ENCODE peak calls at places on chromosomes 11 and 22, in four cellular contexts. A is cardiac fibroblast, U is adrenal gland, C is fibroblast of lung. J is an unnamed sample.
A peak's percentile ranks its signal among the peaks of the same experiment; 100 is the strongest.

GRCh38 chr22:44497218-44497903 is 672 bp downstream of the RTL6 start:
- DNase-seq in A (peak; percentile 42), U (peak; percentile 84), C (peak; percentile 70), J (peak; percentile 29)

GRCh38 chr11:68445531-68446035 is 15.0 kb upstream of the PPP6R3 start:
- DNase-seq in A (no peak), U (no peak), C (no peak), J (no peak)

GRCh38 chr22:49177666-49178065 is 650.0 kb downstream of the BRD1 start:
- DNase-seq in A (no peak), U (no peak), C (no peak), J (no peak)

GRCh38 chr11:11077898-11078297 is 220.0 kb upstream of the ZBED5 start:
- DNase-seq in A (no peak), U (no peak), C (no peak), J (no peak)

GRCh38 chr11:106391771-106392412 is 314.4 kb downstream of the AASDHPPT start:
- DNase-seq in A (peak; percentile 78), U (no peak), C (peak; percentile 76), J (peak; percentile 79)

GRCh38 chr11:72609045-72609444 is 65.2 kb downstream of the PDE2A start:
- DNase-seq in A (peak; percentile 60), U (no peak), C (peak; percentile 34), J (no peak)

GRCh38 chr11:22792497-22792896 is 37.1 kb downstream of the SVIP start:
- DNase-seq in A (peak; percentile 77), U (no peak), C (peak; percentile 45), J (peak; percentile 62)

GRCh38 chr11:118677977-118678376 is 1.5 kb downstream of the TREH start:
- DNase-seq in A (no peak), U (no peak), C (no peak), J (no peak)

GRCh38 chr22:44846726-44847275 is 94.4 kb downstream of the ARHGAP8 start:
- DNase-seq in A (no peak), U (no peak), C (no peak), J (no peak)

GRCh38 chr11:74470526-74470925 is 3.2 kb upstream of the KCNE3 start:
- DNase-seq in A (no peak), U (no peak), C (no peak), J (no peak)

GRCh38 chr11:799641-800316 is 1.7 kb upstream of the SLC25A22 start:
- DNase-seq in A (no peak), U (no peak), C (no peak), J (no peak)

GRCh38 chr22:22752556-22753477 is 108.4 kb downstream of the GGTLC2 start:
- DNase-seq in A (peak; percentile 75), U (peak; percentile 72), C (peak; percentile 88), J (no peak)

GRCh38 chr11:47430524-47430923 is 4.3 kb upstream of the PSMC3 start:
- DNase-seq in A (no peak), U (no peak), C (no peak), J (no peak)

GRCh38 chr22:48238018-48238915 is 1475.8 kb downstream of the TBC1D22A start:
- DNase-seq in A (no peak), U (no peak), C (no peak), J (no peak)

GRCh38 chr11:74450318-74450717 is 17.0 kb downstream of the KCNE3 start:
- DNase-seq in A (no peak), U (no peak), C (no peak), J (no peak)

GRCh38 chr22:42872821-42873220 is 15.7 kb upstream of the ARFGAP3 start:
- DNase-seq in A (no peak), U (no peak), C (no peak), J (peak; percentile 35)

GRCh38 chr11:121723261-121723741 is 270.5 kb upstream of the SORL1-AS1 start:
- DNase-seq in A (peak; percentile 89), U (no peak), C (peak; percentile 67), J (peak; percentile 71)

GRCh38 chr11:72350752-72351151 is 83.6 kb downstream of the CLPB start:
- DNase-seq in A (no peak), U (no peak), C (peak; percentile 39), J (no peak)

GRCh38 chr11:35098850-35099249 is 40.1 kb upstream of the CD44 start:
- DNase-seq in A (no peak), U (no peak), C (no peak), J (no peak)

GRCh38 chr11:72962084-72962483 is 147.9 kb downstream of the ATG16L2 start:
- DNase-seq in A (peak; percentile 67), U (no peak), C (peak; percentile 85), J (peak; percentile 37)

GRCh38 chr22:23137905-23138520 is 3.8 kb downstream of the RSPH14 start:
- DNase-seq in A (no peak), U (peak; percentile 15), C (no peak), J (peak; percentile 13)

GRCh38 chr22:28013611-28014010 is 94.6 kb upstream of the PITPNB start:
- DNase-seq in A (no peak), U (no peak), C (no peak), J (no peak)

GRCh38 chr11:118889796-118890195 is 6.1 kb downstream of the CXCR5 start:
- DNase-seq in A (peak; percentile 67), U (peak; percentile 96), C (no peak), J (peak; percentile 24)

GRCh38 chr22:41770715-41771452 is 29.6 kb upstream of the CCDC134 start:
- DNase-seq in A (no peak), U (no peak), C (no peak), J (no peak)

GRCh38 chr11:83639995-83640758 is 354.0 kb upstream of the CCDC90B start:
- DNase-seq in A (no peak), U (no peak), C (no peak), J (no peak)

GRCh38 chr11:128804481-128804880 is 62.6 kb downstream of the KCNJ1 start:
- DNase-seq in A (peak; percentile 27), U (no peak), C (no peak), J (peak; percentile 44)

GRCh38 chr22:46008836-46009596 is 32.1 kb upstream of the WNT7B start:
- DNase-seq in A (no peak), U (no peak), C (no peak), J (no peak)

GRCh38 chr22:46007003-46007847 is 30.3 kb upstream of the WNT7B start:
- DNase-seq in A (peak; percentile 85), U (peak; percentile 79), C (peak; percentile 64), J (peak; percentile 72)

GRCh38 chr22:46009730-46010129 is 32.8 kb upstream of the WNT7B start:
- DNase-seq in A (no peak), U (no peak), C (no peak), J (no peak)

GRCh38 chr22:46007848-46008261 is 30.9 kb upstream of the WNT7B start:
- DNase-seq in A (peak; percentile 97), U (no peak), C (peak; percentile 90), J (peak; percentile 92)

GRCh38 chr22:46008291-46008690 is 31.3 kb upstream of the WNT7B start:
- DNase-seq in A (peak; percentile 44), U (no peak), C (peak; percentile 23), J (no peak)
- TF ChIP-seq CTCF in A (no peak), U (no peak), C (no peak), J (no peak)

GRCh38 chr11:111736191-111736590 is 30.0 kb downstream of the PPP2R1B start:
- DNase-seq in A (peak; percentile 76), U (no peak), C (peak; percentile 75), J (no peak)

GRCh38 chr11:111733655-111734088 is 32.5 kb downstream of the PPP2R1B start:
- DNase-seq in A (no peak), U (peak; percentile 51), C (no peak), J (peak; percentile 6)

GRCh38 chr11:111736621-111737055 is 29.6 kb downstream of the PPP2R1B start:
- DNase-seq in A (no peak), U (no peak), C (peak; percentile 31), J (no peak)

GRCh38 chr11:111734383-111735261 is 31.6 kb downstream of the PPP2R1B start:
- DNase-seq in A (peak; percentile 45), U (no peak), C (no peak), J (peak; percentile 50)

DNA sequence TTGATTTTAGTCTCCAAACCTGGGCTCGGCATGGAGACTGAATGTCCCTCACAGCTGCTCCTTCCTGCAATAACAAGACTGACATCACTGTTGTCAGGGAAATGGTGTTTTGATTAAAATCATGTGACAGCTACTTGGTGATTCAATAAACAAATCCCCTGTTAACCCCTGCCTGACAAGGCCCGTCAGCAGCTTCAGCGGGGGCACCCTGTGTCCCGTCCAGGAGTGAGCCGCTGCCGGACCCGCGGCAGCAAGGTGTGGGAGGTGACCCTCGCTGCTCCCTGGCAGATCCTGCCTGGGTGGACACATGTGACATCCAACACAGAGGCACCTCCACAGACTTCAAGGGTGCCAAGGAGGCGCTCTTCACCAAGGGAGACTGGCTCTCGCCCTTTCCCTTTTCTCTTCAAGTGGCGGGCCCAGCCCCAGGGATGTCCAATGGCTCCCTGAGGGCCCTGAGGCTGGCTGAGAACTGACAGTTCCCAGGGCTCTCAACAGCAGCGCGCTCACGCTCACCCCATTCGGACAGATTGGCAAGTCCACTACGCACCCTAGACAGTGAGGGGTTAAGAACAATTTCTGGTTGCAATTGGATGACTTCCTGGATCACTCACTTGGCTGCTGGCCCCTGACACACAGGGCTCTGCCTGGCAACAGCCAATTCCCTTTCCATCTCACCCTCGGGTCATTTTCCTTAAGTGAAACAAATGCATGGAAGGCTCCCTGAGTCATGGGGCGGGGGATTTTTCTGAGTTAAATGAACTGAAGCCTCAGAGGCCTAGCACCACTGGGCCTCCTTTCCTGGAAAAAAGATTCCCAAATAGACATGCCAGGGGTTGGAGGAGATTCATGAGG is 30.7 kb downstream of the PPP2R1B start:
- DNase-seq in A (peak; percentile 99), U (peak; percentile 91), C (peak; percentile 99), J (peak; percentile 99)
- H3K4me3 ChIP-seq in A (peak overlapping the region; percentile 26), U (peak overlapping the region; percentile 38), C (peak overlapping the region; percentile 30), J (peak overlapping the region; percentile 2)

DNA sequence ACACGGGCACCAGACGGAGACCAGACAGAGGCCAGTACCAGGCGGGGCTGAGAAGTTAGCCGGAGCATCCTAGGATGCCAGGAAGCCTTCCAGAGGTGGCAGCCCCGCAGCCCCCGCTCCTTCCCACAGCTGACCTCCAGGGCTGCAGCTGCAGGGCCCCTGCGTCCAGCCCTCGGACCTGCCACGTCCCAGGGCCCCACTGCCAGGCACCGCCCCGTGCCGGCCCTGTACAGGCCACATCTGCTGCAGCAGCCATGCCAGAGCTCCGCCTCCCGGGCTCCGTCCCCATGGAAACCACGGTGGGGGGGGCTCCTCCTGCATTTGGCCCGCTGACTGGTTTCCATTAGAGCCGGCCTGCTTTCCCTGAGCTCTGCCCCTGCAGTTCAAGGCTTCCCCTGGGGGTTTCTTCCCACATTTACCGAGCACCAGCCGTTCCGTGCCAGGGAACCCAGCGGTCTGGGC is 62.5 kb upstream of the PPARA start:
- DNase-seq in A (peak; percentile 95), U (peak; percentile 95), C (peak; percentile 95), J (peak; percentile 93)
- TF ChIP-seq CTCF in A (no peak), U (no peak), C (no peak), J (no peak)

GRCh38 chr22:40531951-40532900 is 104.3 kb downstream of the MRTFA start:
- DNase-seq in A (no peak), U (no peak), C (no peak), J (no peak)
- H3K4me3 ChIP-seq in A (peak overlapping the region; percentile 11), U (peak overlapping the region; percentile 23), C (no peak overlapping the region), J (peak overlapping the region; percentile 33)

DNA sequence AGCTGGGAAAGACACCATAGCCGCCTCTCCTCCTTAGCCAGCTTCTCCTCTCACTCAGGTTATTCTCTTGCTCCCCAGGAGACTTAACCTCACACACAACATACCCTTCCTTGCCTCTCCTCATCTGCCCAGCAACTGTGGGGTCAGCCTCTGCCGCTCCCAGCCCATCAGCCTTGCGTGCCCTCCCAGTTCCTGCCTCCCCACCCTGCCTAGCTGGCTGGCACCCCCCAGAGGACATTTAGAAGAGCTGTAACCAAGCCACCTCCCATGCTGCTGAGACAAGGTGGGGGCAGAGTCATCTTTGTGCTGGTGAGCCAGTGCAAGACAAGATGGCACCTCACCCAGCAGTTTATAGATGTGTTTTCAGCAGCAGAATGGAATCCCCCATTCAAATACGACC is 38.2 kb downstream of the TOM1 start:
- DNase-seq in A (no peak), U (no peak), C (no peak), J (no peak)
- TF ChIP-seq CTCF in A (no peak), U (no peak), C (no peak), J (no peak)